ENCODE peak calls at places on chromosomes 3 and 15, in nine cellular contexts. T is AG08396, Q is heart left ventricle, G is iPS-NIHi11, R is NCI-H1105 treated with DMSO at 0.1 percent for 48 hours, O is GM12891, M is left ventricle myocardium inferior, X is nephron progenitor cell, Y is Calu3. P is an unnamed sample.

GRCh38 chr15:96020133-96020532 is 310.4 kb upstream of the NR2F2 start:
- DNase-seq in T (no peak), Q (no peak), G (no peak), R (no peak), O (no peak), M (no peak), X (no peak), Y (no peak), P (no peak)

GRCh38 chr3:126971891-126972351 is 11.0 kb upstream of the PLXNA1 start:
- DNase-seq in T (peak), Q (peak), G (peak), R (no peak), O (no peak), M (peak), X (peak), Y (no peak), P (peak)

GRCh38 chr15:78316211-78317077 is 17.0 kb upstream of the SKIC8 start:
- DNase-seq in T (no peak), Q (no peak), G (no peak), R (no peak), O (no peak), M (no peak), X (no peak), Y (no peak), P (no peak)

GRCh38 chr3:130687327-130687726 is 59.3 kb downstream of the PIK3R4 start:
- DNase-seq in T (no peak), Q (no peak), G (no peak), R (no peak), O (no peak), M (no peak), X (no peak), Y (no peak), P (no peak)

GRCh38 chr3:29099296-29099695 is 181.6 kb upstream of the RBMS3 start:
- DNase-seq in T (no peak), Q (no peak), G (no peak), R (no peak), O (no peak), M (no peak), X (no peak), Y (no peak), P (no peak)

GRCh38 chr3:18725668-18726407 is 300.7 kb upstream of the SATB1 start:
- DNase-seq in T (no peak), Q (no peak), G (no peak), R (no peak), O (no peak), M (no peak), X (no peak), Y (no peak), P (no peak)

GRCh38 chr15:65095011-65095746 is 18.6 kb downstream of the KBTBD13 start:
- DNase-seq in T (no peak), Q (no peak), G (no peak), R (no peak), O (no peak), M (no peak), X (no peak), Y (no peak), P (no peak)

GRCh38 chr15:89198934-89199333 is 22.4 kb downstream of the RLBP1 start:
- DNase-seq in T (no peak), Q (peak), G (no peak), R (no peak), O (no peak), M (no peak), X (no peak), Y (no peak), P (no peak)

GRCh38 chr3:181709537-181710279 is 2.0 kb upstream of the SOX2 start:
- DNase-seq in T (peak), Q (peak), G (no peak), R (peak), O (no peak), M (peak), X (peak), Y (peak), P (peak)

GRCh38 chr3:30578479-30578878 is 27.9 kb upstream of the TGFBR2 start:
- DNase-seq in T (peak), Q (peak), G (no peak), R (no peak), O (no peak), M (no peak), X (no peak), Y (peak), P (peak)

GRCh38 chr15:25335279-25335678 is 103.5 kb downstream of the UBE3A start:
- DNase-seq in T (no peak), Q (no peak), G (no peak), R (no peak), O (no peak), M (no peak), X (no peak), Y (no peak), P (no peak)

GRCh38 chr15:66617137-66618090 is 51.6 kb upstream of the LCTL start:
- DNase-seq in T (peak), Q (peak), G (no peak), R (no peak), O (no peak), M (peak), X (no peak), Y (peak), P (peak)

GRCh38 chr3:178085817-178086123 is 450.5 kb upstream of the KCNMB2 start:
- DNase-seq in T (no peak), Q (no peak), G (no peak), R (no peak), O (no peak), M (no peak), X (no peak), Y (no peak), P (no peak)

GRCh38 chr15:51172190-51172589 is 77.5 kb upstream of the TNFAIP8L3 start:
- DNase-seq in T (peak), Q (no peak), G (no peak), R (no peak), O (no peak), M (no peak), X (no peak), Y (no peak), P (no peak)

GRCh38 chr15:41780266-41780665 is 6.0 kb downstream of the MAPKBP1 start:
- DNase-seq in T (no peak), Q (no peak), G (no peak), R (no peak), O (no peak), M (no peak), X (no peak), Y (no peak), P (no peak)